ENCODE peak calls at places on chromosomes 13 and 19, in ten cellular contexts. One of them, this sample, is unnamed.

GRCh38 chr13:79522583-79522982 is 41.6 kb downstream of the NDFIP2 start:
- DNase-seq in DMS 273 treated with DMSO at 0.1 percent for 48 hours: no peak
- DNase-seq in cardiac fibroblast: peak
- DNase-seq in sciatic nerve: no peak
- DNase-seq in CD8-positive, alpha-beta T cell: no peak
- DNase-seq in NCI-H774: no peak
- DNase-seq in nephron progenitor cell: no peak
- DNase-seq in Kasumi-1: peak
- DNase-seq in RPMI7951: peak
- DNase-seq in skeletal muscle cell: peak
- DNase-seq in this sample: peak

GRCh38 chr13:24741016-24741662 is 22.8 kb upstream of the RNF17 start:
- DNase-seq in RPMI7951: no peak
- DNase-seq in NCI-H774: no peak
- DNase-seq in nephron progenitor cell: no peak
- DNase-seq in skeletal muscle cell: no peak
- DNase-seq in cardiac fibroblast: no peak
- DNase-seq in DMS 273 treated with DMSO at 0.1 percent for 48 hours: peak
- DNase-seq in Kasumi-1: no peak
- DNase-seq in sciatic nerve: no peak
- DNase-seq in CD8-positive, alpha-beta T cell: no peak
- DNase-seq in this sample: peak

GRCh38 chr13:42803563-42804212 is 22.3 kb downstream of the FAM216B start:
- DNase-seq in Kasumi-1: no peak
- DNase-seq in cardiac fibroblast: peak
- DNase-seq in NCI-H774: no peak
- DNase-seq in CD8-positive, alpha-beta T cell: no peak
- DNase-seq in DMS 273 treated with DMSO at 0.1 percent for 48 hours: no peak
- DNase-seq in RPMI7951: no peak
- DNase-seq in skeletal muscle cell: no peak
- DNase-seq in sciatic nerve: no peak
- DNase-seq in nephron progenitor cell: no peak
- DNase-seq in this sample: no peak

GRCh38 chr13:31944262-31945160 is 87.1 kb upstream of the FRY start:
- DNase-seq in skeletal muscle cell: peak
- DNase-seq in cardiac fibroblast: no peak
- DNase-seq in Kasumi-1: no peak
- DNase-seq in DMS 273 treated with DMSO at 0.1 percent for 48 hours: no peak
- DNase-seq in RPMI7951: no peak
- DNase-seq in sciatic nerve: no peak
- DNase-seq in nephron progenitor cell: no peak
- DNase-seq in CD8-positive, alpha-beta T cell: no peak
- DNase-seq in NCI-H774: no peak
- DNase-seq in this sample: no peak

GRCh38 chr19:50835785-50836542 is 2.6 kb upstream of the KLK15 start:
- DNase-seq in RPMI7951: peak
- DNase-seq in cardiac fibroblast: peak
- DNase-seq in nephron progenitor cell: peak
- DNase-seq in DMS 273 treated with DMSO at 0.1 percent for 48 hours: no peak
- DNase-seq in CD8-positive, alpha-beta T cell: peak
- DNase-seq in Kasumi-1: no peak
- DNase-seq in skeletal muscle cell: peak
- DNase-seq in sciatic nerve: peak
- DNase-seq in NCI-H774: peak
- DNase-seq in this sample: peak

GRCh38 chr19:50514346-50515167 is 844 bp upstream of the ASPDH start:
- DNase-seq in CD8-positive, alpha-beta T cell: no peak
- DNase-seq in skeletal muscle cell: no peak
- DNase-seq in nephron progenitor cell: no peak
- DNase-seq in DMS 273 treated with DMSO at 0.1 percent for 48 hours: no peak
- DNase-seq in sciatic nerve: no peak
- DNase-seq in RPMI7951: no peak
- DNase-seq in NCI-H774: no peak
- DNase-seq in Kasumi-1: no peak
- DNase-seq in cardiac fibroblast: no peak
- DNase-seq in this sample: no peak

GRCh38 chr19:16168465-16169081 is 4.8 kb downstream of the CIB3 start:
- DNase-seq in RPMI7951: no peak
- DNase-seq in NCI-H774: no peak
- DNase-seq in nephron progenitor cell: no peak
- DNase-seq in sciatic nerve: no peak
- DNase-seq in CD8-positive, alpha-beta T cell: no peak
- DNase-seq in skeletal muscle cell: no peak
- DNase-seq in DMS 273 treated with DMSO at 0.1 percent for 48 hours: no peak
- DNase-seq in Kasumi-1: peak
- DNase-seq in cardiac fibroblast: peak
- DNase-seq in this sample: peak

GRCh38 chr19:7494416-7495098 is 5.7 kb upstream of the PEX11G start:
- DNase-seq in skeletal muscle cell: no peak
- DNase-seq in Kasumi-1: no peak
- DNase-seq in nephron progenitor cell: peak
- DNase-seq in CD8-positive, alpha-beta T cell: no peak
- DNase-seq in RPMI7951: no peak
- DNase-seq in DMS 273 treated with DMSO at 0.1 percent for 48 hours: no peak
- DNase-seq in NCI-H774: no peak
- DNase-seq in cardiac fibroblast: peak
- DNase-seq in sciatic nerve: peak
- DNase-seq in this sample: no peak

GRCh38 chr13:100803091-100803490 is 128.5 kb upstream of the TMTC4 start:
- DNase-seq in cardiac fibroblast: no peak
- DNase-seq in DMS 273 treated with DMSO at 0.1 percent for 48 hours: no peak
- DNase-seq in skeletal muscle cell: no peak
- DNase-seq in Kasumi-1: no peak
- DNase-seq in NCI-H774: no peak
- DNase-seq in sciatic nerve: no peak
- DNase-seq in CD8-positive, alpha-beta T cell: no peak
- DNase-seq in nephron progenitor cell: no peak
- DNase-seq in RPMI7951: no peak
- DNase-seq in this sample: no peak